ENCODE peak calls at places on chromosome 3, in ten cellular contexts. One of them, this sample, is unnamed.
A peak's percentile ranks its signal among the peaks of the same experiment; 100 is the strongest.

GRCh38 chr3:13229291-13229949 is 156.2 kb upstream of the IQSEC1 start:
- DNase-seq in GM23338: peak; percentile 87
- DNase-seq in GM23248: peak; percentile 23
- DNase-seq in CD8-positive, alpha-beta memory T cell: no peak
- DNase-seq in uterus: no peak
- DNase-seq in trophoblast cell: peak; percentile 70
- DNase-seq in H1: no peak
- DNase-seq in cardiac muscle cell: peak; percentile 15
- DNase-seq in neural progenitor cell: peak; percentile 49
- DNase-seq in transverse colon: no peak
- DNase-seq in this sample: no peak

GRCh38 chr3:156617145-156617544 is 57.2 kb upstream of the TIPARP start:
- DNase-seq in uterus: no peak
- DNase-seq in H1: no peak
- DNase-seq in GM23248: peak; percentile 48
- DNase-seq in cardiac muscle cell: no peak
- DNase-seq in neural progenitor cell: no peak
- DNase-seq in CD8-positive, alpha-beta memory T cell: no peak
- DNase-seq in trophoblast cell: no peak
- DNase-seq in GM23338: no peak
- DNase-seq in transverse colon: no peak
- DNase-seq in this sample: no peak

GRCh38 chr3:42493798-42494151 is 8.7 kb upstream of the VIPR1 start:
- DNase-seq in trophoblast cell: no peak
- DNase-seq in neural progenitor cell: no peak
- DNase-seq in cardiac muscle cell: no peak
- DNase-seq in GM23338: no peak
- DNase-seq in H1: peak; percentile 37
- DNase-seq in GM23248: no peak
- DNase-seq in uterus: no peak
- DNase-seq in transverse colon: no peak
- DNase-seq in CD8-positive, alpha-beta memory T cell: no peak
- DNase-seq in this sample: no peak

GRCh38 chr3:13615019-13615528 is 66.1 kb downstream of the FBLN2 start:
- DNase-seq in GM23248: no peak
- DNase-seq in trophoblast cell: no peak
- DNase-seq in CD8-positive, alpha-beta memory T cell: peak; percentile 8
- DNase-seq in H1: no peak
- DNase-seq in GM23338: no peak
- DNase-seq in cardiac muscle cell: no peak
- DNase-seq in uterus: no peak
- DNase-seq in transverse colon: no peak
- DNase-seq in neural progenitor cell: no peak
- DNase-seq in this sample: no peak

GRCh38 chr3:141429371-141430035 is 57.3 kb upstream of the RASA2 start:
- DNase-seq in H1: no peak
- DNase-seq in GM23248: no peak
- DNase-seq in CD8-positive, alpha-beta memory T cell: no peak
- DNase-seq in uterus: no peak
- DNase-seq in GM23338: no peak
- DNase-seq in transverse colon: no peak
- DNase-seq in neural progenitor cell: no peak
- DNase-seq in cardiac muscle cell: no peak
- DNase-seq in trophoblast cell: no peak
- DNase-seq in this sample: peak; percentile 42

GRCh38 chr3:16810593-16811367 is 74.0 kb upstream of the PLCL2 start:
- DNase-seq in transverse colon: no peak
- DNase-seq in uterus: no peak
- DNase-seq in CD8-positive, alpha-beta memory T cell: no peak
- DNase-seq in GM23338: peak; percentile 63
- DNase-seq in GM23248: no peak
- DNase-seq in neural progenitor cell: peak; percentile 8
- DNase-seq in trophoblast cell: no peak
- DNase-seq in cardiac muscle cell: no peak
- DNase-seq in H1: no peak
- DNase-seq in this sample: no peak

GRCh38 chr3:102068327-102068726 is 219.0 kb downstream of the NFKBIZ start:
- DNase-seq in GM23248: peak; percentile 36
- DNase-seq in neural progenitor cell: no peak
- DNase-seq in uterus: no peak
- DNase-seq in GM23338: no peak
- DNase-seq in trophoblast cell: no peak
- DNase-seq in CD8-positive, alpha-beta memory T cell: no peak
- DNase-seq in cardiac muscle cell: no peak
- DNase-seq in transverse colon: no peak
- DNase-seq in H1: no peak
- DNase-seq in this sample: no peak

GRCh38 chr3:113287111-113287817 is 75.9 kb downstream of the BOC start:
- DNase-seq in GM23338: no peak
- DNase-seq in neural progenitor cell: no peak
- DNase-seq in CD8-positive, alpha-beta memory T cell: no peak
- DNase-seq in H1: no peak
- DNase-seq in cardiac muscle cell: peak; percentile 54
- DNase-seq in trophoblast cell: peak; percentile 5
- DNase-seq in transverse colon: no peak
- DNase-seq in GM23248: peak; percentile 88
- DNase-seq in uterus: no peak
- DNase-seq in this sample: no peak

GRCh38 chr3:100954990-100955389 is 38.2 kb downstream of the ABI3BP start:
- DNase-seq in transverse colon: peak; percentile 14
- DNase-seq in neural progenitor cell: no peak
- DNase-seq in CD8-positive, alpha-beta memory T cell: no peak
- DNase-seq in uterus: peak; percentile 32
- DNase-seq in trophoblast cell: peak; percentile 44
- DNase-seq in GM23248: peak; percentile 96
- DNase-seq in cardiac muscle cell: peak; percentile 63
- DNase-seq in H1: no peak
- DNase-seq in GM23338: no peak
- DNase-seq in this sample: peak; percentile 28

GRCh38 chr3:170632780-170633179 is 46.9 kb upstream of the SLC7A14 start:
- DNase-seq in transverse colon: no peak
- DNase-seq in cardiac muscle cell: no peak
- DNase-seq in GM23248: peak; percentile 33
- DNase-seq in CD8-positive, alpha-beta memory T cell: no peak
- DNase-seq in uterus: no peak
- DNase-seq in trophoblast cell: no peak
- DNase-seq in GM23338: no peak
- DNase-seq in H1: no peak
- DNase-seq in neural progenitor cell: no peak
- DNase-seq in this sample: no peak

GRCh38 chr3:33299395-33300081 is 22.3 kb downstream of the FBXL2 start:
- DNase-seq in GM23248: peak; percentile 79
- DNase-seq in GM23338: no peak
- DNase-seq in H1: no peak
- DNase-seq in cardiac muscle cell: peak; percentile 34
- DNase-seq in CD8-positive, alpha-beta memory T cell: no peak
- DNase-seq in trophoblast cell: no peak
- DNase-seq in transverse colon: no peak
- DNase-seq in neural progenitor cell: no peak
- DNase-seq in uterus: no peak
- DNase-seq in this sample: no peak

GRCh38 chr3:44729384-44729910 is at the start of gene ZNF501:
- DNase-seq in transverse colon: peak; percentile 96
- DNase-seq in CD8-positive, alpha-beta memory T cell: peak; percentile 87
- DNase-seq in cardiac muscle cell: peak; percentile 97
- DNase-seq in trophoblast cell: peak; percentile 96
- DNase-seq in GM23338: peak; percentile 98
- DNase-seq in GM23248: peak; percentile 91
- DNase-seq in neural progenitor cell: peak; percentile 89
- DNase-seq in uterus: peak; percentile 92
- DNase-seq in H1: peak; percentile 86
- DNase-seq in this sample: peak; percentile 96

GRCh38 chr3:60010778-60011177 is 961.0 kb upstream of the CFAP20DC start:
- DNase-seq in cardiac muscle cell: no peak
- DNase-seq in GM23338: no peak
- DNase-seq in CD8-positive, alpha-beta memory T cell: peak; percentile 81
- DNase-seq in H1: no peak
- DNase-seq in transverse colon: no peak
- DNase-seq in uterus: no peak
- DNase-seq in neural progenitor cell: no peak
- DNase-seq in trophoblast cell: no peak
- DNase-seq in GM23248: no peak
- DNase-seq in this sample: no peak

GRCh38 chr3:150308481-150308918 is 99.6 kb upstream of the TSC22D2 start:
- DNase-seq in CD8-positive, alpha-beta memory T cell: no peak
- DNase-seq in GM23338: no peak
- DNase-seq in uterus: no peak
- DNase-seq in H1: no peak
- DNase-seq in cardiac muscle cell: peak; percentile 49
- DNase-seq in GM23248: no peak
- DNase-seq in transverse colon: peak; percentile 57
- DNase-seq in neural progenitor cell: no peak
- DNase-seq in trophoblast cell: peak; percentile 93
- DNase-seq in this sample: no peak

GRCh38 chr3:165206454-165207266 is 10.5 kb upstream of the SLITRK3 start:
- DNase-seq in uterus: peak; percentile 84
- DNase-seq in neural progenitor cell: peak; percentile 92
- DNase-seq in cardiac muscle cell: peak; percentile 86
- DNase-seq in transverse colon: peak; percentile 69
- DNase-seq in CD8-positive, alpha-beta memory T cell: no peak
- DNase-seq in GM23338: peak; percentile 89
- DNase-seq in GM23248: peak; percentile 93
- DNase-seq in trophoblast cell: peak; percentile 91
- DNase-seq in H1: peak; percentile 66
- DNase-seq in this sample: peak; percentile 66

GRCh38 chr3:49018707-49019006 is 277 bp upstream of the DALRD3 start:
- DNase-seq in transverse colon: no peak
- DNase-seq in uterus: no peak
- DNase-seq in trophoblast cell: peak; percentile 40
- DNase-seq in GM23338: no peak
- DNase-seq in neural progenitor cell: no peak
- DNase-seq in H1: no peak
- DNase-seq in cardiac muscle cell: no peak
- DNase-seq in GM23248: no peak
- DNase-seq in CD8-positive, alpha-beta memory T cell: no peak
- DNase-seq in this sample: no peak
- H3K36me3 ChIP-seq in transverse colon: no peaks in the 10 kb centered on the region
- H3K36me3 ChIP-seq in uterus: no peaks in the 10 kb centered on the region
- H3K36me3 ChIP-seq in trophoblast cell: peaks cover 45% of the 10 kb centered on the region
- H3K36me3 ChIP-seq in GM23338: peaks cover 17% of the 10 kb centered on the region
- H3K36me3 ChIP-seq in neural progenitor cell: no peaks in the 10 kb centered on the region
- H3K36me3 ChIP-seq in H1: peaks cover 11% of the 10 kb centered on the region
- H3K36me3 ChIP-seq in cardiac muscle cell: peaks cover 27% of the 10 kb centered on the region
- H3K36me3 ChIP-seq in GM23248: peaks cover 11% of the 10 kb centered on the region
- H3K36me3 ChIP-seq in CD8-positive, alpha-beta memory T cell: peaks cover 12% of the 10 kb centered on the region
- H3K36me3 ChIP-seq in this sample: peaks cover 37% of the 10 kb centered on the region

DNA sequence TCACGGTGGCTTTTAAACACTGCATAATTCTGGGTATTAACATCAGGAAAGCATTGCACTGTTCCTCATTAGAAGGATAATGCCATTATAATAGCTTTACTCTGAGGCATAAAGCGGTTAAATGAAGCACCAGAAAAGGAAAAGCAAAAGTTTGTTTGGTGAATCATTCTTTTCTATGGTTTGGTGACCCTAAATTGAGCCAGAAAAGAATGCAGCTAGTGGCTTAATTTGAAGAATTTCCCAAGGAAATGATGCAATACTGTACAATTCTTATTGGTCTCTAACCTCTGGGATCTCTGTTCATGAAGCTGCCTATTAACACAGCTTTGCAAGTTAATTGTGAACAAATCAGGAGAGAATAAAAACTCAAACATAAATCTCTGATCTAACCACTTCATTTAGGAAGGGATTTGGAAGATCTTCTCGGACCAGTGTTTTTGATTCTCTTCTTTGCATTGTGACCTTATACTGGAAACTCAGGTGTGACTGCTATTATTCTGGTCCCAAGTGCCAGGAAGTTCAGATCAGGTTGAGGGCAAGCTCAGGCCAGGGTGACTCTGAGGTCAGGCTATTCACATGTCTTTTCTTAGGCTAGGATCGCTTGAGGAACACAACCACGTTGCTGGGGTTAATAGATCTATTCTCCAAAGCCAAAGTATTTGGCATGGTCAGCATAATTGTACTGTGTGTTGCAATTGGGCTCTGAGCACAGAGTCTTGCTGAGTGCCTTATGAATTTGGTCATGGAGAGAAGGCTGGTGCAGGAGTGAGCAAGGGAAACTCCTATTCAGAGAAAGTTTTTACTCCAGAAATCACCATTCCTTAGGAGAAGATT is 11.3 kb upstream of the DLG1 start:
- DNase-seq in GM23248: peak; percentile 93
- DNase-seq in uterus: no peak
- DNase-seq in cardiac muscle cell: peak; percentile 93
- DNase-seq in GM23338: peak; percentile 17
- DNase-seq in CD8-positive, alpha-beta memory T cell: no peak
- DNase-seq in transverse colon: no peak
- DNase-seq in H1: no peak
- DNase-seq in trophoblast cell: peak; percentile 43
- DNase-seq in neural progenitor cell: no peak
- DNase-seq in this sample: no peak
- H3K36me3 ChIP-seq in GM23248: no peaks in the 10 kb centered on the region
- H3K36me3 ChIP-seq in uterus: no peaks in the 10 kb centered on the region
- H3K36me3 ChIP-seq in cardiac muscle cell: no peaks in the 10 kb centered on the region
- H3K36me3 ChIP-seq in GM23338: no peaks in the 10 kb centered on the region
- H3K36me3 ChIP-seq in CD8-positive, alpha-beta memory T cell: no peaks in the 10 kb centered on the region
- H3K36me3 ChIP-seq in transverse colon: no peaks in the 10 kb centered on the region
- H3K36me3 ChIP-seq in H1: no peaks in the 10 kb centered on the region
- H3K36me3 ChIP-seq in trophoblast cell: no peaks in the 10 kb centered on the region
- H3K36me3 ChIP-seq in neural progenitor cell: no peaks in the 10 kb centered on the region
- H3K36me3 ChIP-seq in this sample: no peaks in the 10 kb centered on the region

DNA sequence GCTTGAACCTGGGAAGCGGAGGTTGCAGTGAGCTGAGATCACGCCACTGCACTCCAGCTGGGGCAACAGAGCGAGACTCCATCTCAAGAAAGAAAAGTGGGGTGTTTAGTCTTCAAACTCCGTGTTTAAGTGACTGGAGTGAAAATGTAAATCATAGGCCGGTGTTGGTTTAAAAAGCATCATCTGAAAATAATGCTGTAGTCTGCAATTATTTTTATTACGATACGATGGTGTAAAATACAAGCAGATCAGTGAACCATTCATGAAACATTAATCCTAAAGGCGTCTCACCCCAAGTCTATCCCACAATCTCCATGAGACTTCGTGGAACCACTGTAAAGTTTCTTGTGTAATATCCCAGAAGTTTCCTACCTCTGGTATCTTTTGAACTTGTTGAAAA is 6.3 kb downstream of the CTNNB1 start:
- DNase-seq in neural progenitor cell: no peak
- DNase-seq in H1: no peak
- DNase-seq in trophoblast cell: no peak
- DNase-seq in CD8-positive, alpha-beta memory T cell: no peak
- DNase-seq in GM23248: no peak
- DNase-seq in cardiac muscle cell: no peak
- DNase-seq in transverse colon: no peak
- DNase-seq in uterus: no peak
- DNase-seq in GM23338: no peak
- DNase-seq in this sample: no peak
- H3K36me3 ChIP-seq in neural progenitor cell: no peaks in the 10 kb centered on the region
- H3K36me3 ChIP-seq in H1: no peaks in the 10 kb centered on the region
- H3K36me3 ChIP-seq in trophoblast cell: peaks cover 3% of the 10 kb centered on the region
- H3K36me3 ChIP-seq in CD8-positive, alpha-beta memory T cell: no peaks in the 10 kb centered on the region
- H3K36me3 ChIP-seq in GM23248: no peaks in the 10 kb centered on the region
- H3K36me3 ChIP-seq in cardiac muscle cell: no peaks in the 10 kb centered on the region
- H3K36me3 ChIP-seq in transverse colon: no peaks in the 10 kb centered on the region
- H3K36me3 ChIP-seq in uterus: no peaks in the 10 kb centered on the region
- H3K36me3 ChIP-seq in GM23338: no peaks in the 10 kb centered on the region
- H3K36me3 ChIP-seq in this sample: no peaks in the 10 kb centered on the region

DNA sequence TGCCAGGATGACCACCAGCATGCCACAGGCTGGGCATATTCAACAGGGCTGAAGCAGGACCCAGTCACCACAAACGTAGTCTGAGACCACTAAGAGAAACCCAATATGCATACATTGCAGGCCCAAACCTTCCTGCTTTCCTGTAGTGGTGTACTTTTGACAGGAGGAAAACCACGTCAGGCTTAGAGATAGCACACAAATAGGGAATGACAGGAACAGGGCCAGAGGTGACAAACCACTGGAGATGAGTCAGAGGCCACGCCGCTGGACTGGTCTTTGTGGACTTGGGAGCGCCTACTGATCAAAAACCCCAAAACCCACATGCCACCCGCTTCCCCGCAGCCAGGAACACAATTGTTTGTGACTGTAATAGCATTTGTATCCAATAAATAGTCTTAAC is 3.6 kb upstream of the EFCAB12 start:
- DNase-seq in CD8-positive, alpha-beta memory T cell: no peak
- DNase-seq in GM23248: no peak
- DNase-seq in GM23338: no peak
- DNase-seq in neural progenitor cell: no peak
- DNase-seq in H1: no peak
- DNase-seq in trophoblast cell: peak; percentile 51
- DNase-seq in uterus: no peak
- DNase-seq in cardiac muscle cell: peak; percentile 29
- DNase-seq in transverse colon: no peak
- DNase-seq in this sample: no peak
- H3K36me3 ChIP-seq in CD8-positive, alpha-beta memory T cell: peaks cover 31% of the 10 kb centered on the region
- H3K36me3 ChIP-seq in GM23248: peaks cover 34% of the 10 kb centered on the region
- H3K36me3 ChIP-seq in GM23338: peaks cover 42% of the 10 kb centered on the region
- H3K36me3 ChIP-seq in neural progenitor cell: peaks cover 21% of the 10 kb centered on the region
- H3K36me3 ChIP-seq in H1: peaks cover 21% of the 10 kb centered on the region
- H3K36me3 ChIP-seq in trophoblast cell: peaks cover 10% of the 10 kb centered on the region
- H3K36me3 ChIP-seq in uterus: no peaks in the 10 kb centered on the region
- H3K36me3 ChIP-seq in cardiac muscle cell: peaks cover 34% of the 10 kb centered on the region
- H3K36me3 ChIP-seq in transverse colon: peaks cover 5% of the 10 kb centered on the region
- H3K36me3 ChIP-seq in this sample: peaks cover 71% of the 10 kb centered on the region

This sample was measured in left ventricle myocardium inferior.